ENCODE peak calls at places on chromosomes 3 and 15, in nine cellular contexts. One of them, this sample, is unnamed.

GRCh38 chr3:5428607-5429516 is 241.4 kb downstream of the EDEM1 start:
- DNase-seq in amygdala: no peak
- DNase-seq in T-helper 17 cell: no peak
- DNase-seq in hippocampal formation: no peak
- DNase-seq in epithelial cell of proximal tubule: no peak
- DNase-seq in COLO829: no peak
- DNase-seq in NCI-H2171 treated with DMSO at 0.1 percent for 48 hours: no peak
- DNase-seq in ecto neural progenitor cell: no peak
- DNase-seq in activated CD4-positive, CD25-positive, alpha-beta regulatory T cell: no peak
- DNase-seq in this sample: peak

GRCh38 chr15:40106203-40107161 is 2.2 kb downstream of the BMF start:
- DNase-seq in amygdala: no peak
- DNase-seq in T-helper 17 cell: no peak
- DNase-seq in hippocampal formation: peak
- DNase-seq in epithelial cell of proximal tubule: no peak
- DNase-seq in COLO829: no peak
- DNase-seq in NCI-H2171 treated with DMSO at 0.1 percent for 48 hours: no peak
- DNase-seq in ecto neural progenitor cell: peak
- DNase-seq in activated CD4-positive, CD25-positive, alpha-beta regulatory T cell: no peak
- DNase-seq in this sample: no peak

GRCh38 chr3:196219194-196219969 is 3.0 kb downstream of the SLC51A start:
- DNase-seq in amygdala: peak
- DNase-seq in T-helper 17 cell: peak
- DNase-seq in hippocampal formation: peak
- DNase-seq in epithelial cell of proximal tubule: no peak
- DNase-seq in COLO829: peak
- DNase-seq in NCI-H2171 treated with DMSO at 0.1 percent for 48 hours: peak
- DNase-seq in ecto neural progenitor cell: no peak
- DNase-seq in activated CD4-positive, CD25-positive, alpha-beta regulatory T cell: no peak
- DNase-seq in this sample: no peak

GRCh38 chr15:35445891-35446290 is 100.1 kb downstream of the DPH6 start:
- DNase-seq in amygdala: no peak
- DNase-seq in T-helper 17 cell: no peak
- DNase-seq in hippocampal formation: no peak
- DNase-seq in epithelial cell of proximal tubule: no peak
- DNase-seq in COLO829: no peak
- DNase-seq in NCI-H2171 treated with DMSO at 0.1 percent for 48 hours: no peak
- DNase-seq in ecto neural progenitor cell: no peak
- DNase-seq in activated CD4-positive, CD25-positive, alpha-beta regulatory T cell: no peak
- DNase-seq in this sample: no peak

GRCh38 chr3:13872451-13872850 is 7.4 kb downstream of the WNT7A start:
- DNase-seq in amygdala: peak
- DNase-seq in T-helper 17 cell: no peak
- DNase-seq in hippocampal formation: no peak
- DNase-seq in epithelial cell of proximal tubule: no peak
- DNase-seq in COLO829: no peak
- DNase-seq in NCI-H2171 treated with DMSO at 0.1 percent for 48 hours: no peak
- DNase-seq in ecto neural progenitor cell: no peak
- DNase-seq in activated CD4-positive, CD25-positive, alpha-beta regulatory T cell: no peak
- DNase-seq in this sample: no peak

GRCh38 chr3:17336291-17336690 is 406.1 kb downstream of the TBC1D5 start:
- DNase-seq in amygdala: no peak
- DNase-seq in T-helper 17 cell: no peak
- DNase-seq in hippocampal formation: no peak
- DNase-seq in epithelial cell of proximal tubule: no peak
- DNase-seq in COLO829: no peak
- DNase-seq in NCI-H2171 treated with DMSO at 0.1 percent for 48 hours: no peak
- DNase-seq in ecto neural progenitor cell: no peak
- DNase-seq in activated CD4-positive, CD25-positive, alpha-beta regulatory T cell: no peak
- DNase-seq in this sample: no peak

GRCh38 chr15:40098489-40099261 is 10.0 kb downstream of the BMF start:
- DNase-seq in amygdala: no peak
- DNase-seq in T-helper 17 cell: no peak
- DNase-seq in hippocampal formation: peak
- DNase-seq in epithelial cell of proximal tubule: peak
- DNase-seq in COLO829: peak
- DNase-seq in NCI-H2171 treated with DMSO at 0.1 percent for 48 hours: peak
- DNase-seq in ecto neural progenitor cell: no peak
- DNase-seq in activated CD4-positive, CD25-positive, alpha-beta regulatory T cell: peak
- DNase-seq in this sample: no peak

GRCh38 chr3:46931631-46932441 is 44.7 kb downstream of the CCDC12 start:
- DNase-seq in amygdala: no peak
- DNase-seq in T-helper 17 cell: no peak
- DNase-seq in hippocampal formation: no peak
- DNase-seq in epithelial cell of proximal tubule: no peak
- DNase-seq in COLO829: peak
- DNase-seq in NCI-H2171 treated with DMSO at 0.1 percent for 48 hours: no peak
- DNase-seq in ecto neural progenitor cell: no peak
- DNase-seq in activated CD4-positive, CD25-positive, alpha-beta regulatory T cell: no peak
- DNase-seq in this sample: no peak

GRCh38 chr3:185549651-185550111 is 2.7 kb downstream of the LIPH start:
- DNase-seq in amygdala: no peak
- DNase-seq in T-helper 17 cell: no peak
- DNase-seq in hippocampal formation: no peak
- DNase-seq in epithelial cell of proximal tubule: no peak
- DNase-seq in COLO829: peak
- DNase-seq in NCI-H2171 treated with DMSO at 0.1 percent for 48 hours: no peak
- DNase-seq in ecto neural progenitor cell: no peak
- DNase-seq in activated CD4-positive, CD25-positive, alpha-beta regulatory T cell: no peak
- DNase-seq in this sample: no peak

GRCh38 chr3:139312959-139313358 is 30.9 kb upstream of the MRPS22 start:
- DNase-seq in amygdala: no peak
- DNase-seq in T-helper 17 cell: no peak
- DNase-seq in hippocampal formation: no peak
- DNase-seq in epithelial cell of proximal tubule: no peak
- DNase-seq in COLO829: no peak
- DNase-seq in NCI-H2171 treated with DMSO at 0.1 percent for 48 hours: no peak
- DNase-seq in ecto neural progenitor cell: no peak
- DNase-seq in activated CD4-positive, CD25-positive, alpha-beta regulatory T cell: no peak
- DNase-seq in this sample: no peak

GRCh38 chr3:189233225-189233858 is 61.6 kb downstream of the TPRG1 start:
- DNase-seq in amygdala: no peak
- DNase-seq in T-helper 17 cell: no peak
- DNase-seq in hippocampal formation: peak
- DNase-seq in epithelial cell of proximal tubule: no peak
- DNase-seq in COLO829: peak
- DNase-seq in NCI-H2171 treated with DMSO at 0.1 percent for 48 hours: peak
- DNase-seq in ecto neural progenitor cell: peak
- DNase-seq in activated CD4-positive, CD25-positive, alpha-beta regulatory T cell: no peak
- DNase-seq in this sample: no peak

GRCh38 chr15:38325290-38325990 is 72.8 kb downstream of the SPRED1 start:
- DNase-seq in amygdala: no peak
- DNase-seq in T-helper 17 cell: no peak
- DNase-seq in hippocampal formation: no peak
- DNase-seq in epithelial cell of proximal tubule: no peak
- DNase-seq in COLO829: no peak
- DNase-seq in NCI-H2171 treated with DMSO at 0.1 percent for 48 hours: no peak
- DNase-seq in ecto neural progenitor cell: no peak
- DNase-seq in activated CD4-positive, CD25-positive, alpha-beta regulatory T cell: no peak
- DNase-seq in this sample: no peak

GRCh38 chr15:40190591-40190990 is 29.7 kb downstream of the BUB1B start:
- DNase-seq in amygdala: no peak
- DNase-seq in T-helper 17 cell: no peak
- DNase-seq in hippocampal formation: no peak
- DNase-seq in epithelial cell of proximal tubule: peak
- DNase-seq in COLO829: peak
- DNase-seq in NCI-H2171 treated with DMSO at 0.1 percent for 48 hours: no peak
- DNase-seq in ecto neural progenitor cell: no peak
- DNase-seq in activated CD4-positive, CD25-positive, alpha-beta regulatory T cell: no peak
- DNase-seq in this sample: no peak

GRCh38 chr15:29259233-29259632 is 10.4 kb downstream of the NSMCE3 start:
- DNase-seq in amygdala: no peak
- DNase-seq in T-helper 17 cell: no peak
- DNase-seq in hippocampal formation: no peak
- DNase-seq in epithelial cell of proximal tubule: no peak
- DNase-seq in COLO829: no peak
- DNase-seq in NCI-H2171 treated with DMSO at 0.1 percent for 48 hours: no peak
- DNase-seq in ecto neural progenitor cell: no peak
- DNase-seq in activated CD4-positive, CD25-positive, alpha-beta regulatory T cell: no peak
- DNase-seq in this sample: no peak

GRCh38 chr3:49028673-49029562 is at the start of gene IMPDH2:
- DNase-seq in amygdala: peak
- DNase-seq in T-helper 17 cell: peak
- DNase-seq in hippocampal formation: peak
- DNase-seq in epithelial cell of proximal tubule: no peak
- DNase-seq in COLO829: peak
- DNase-seq in NCI-H2171 treated with DMSO at 0.1 percent for 48 hours: peak
- DNase-seq in ecto neural progenitor cell: peak
- DNase-seq in activated CD4-positive, CD25-positive, alpha-beta regulatory T cell: peak
- DNase-seq in this sample: peak

GRCh38 chr3:53534996-53535395 is 40.6 kb downstream of the CACNA1D start:
- DNase-seq in amygdala: no peak
- DNase-seq in T-helper 17 cell: no peak
- DNase-seq in hippocampal formation: no peak
- DNase-seq in epithelial cell of proximal tubule: no peak
- DNase-seq in COLO829: no peak
- DNase-seq in NCI-H2171 treated with DMSO at 0.1 percent for 48 hours: peak
- DNase-seq in ecto neural progenitor cell: no peak
- DNase-seq in activated CD4-positive, CD25-positive, alpha-beta regulatory T cell: no peak
- DNase-seq in this sample: no peak

GRCh38 chr3:183306798-183307671 is 54.0 kb downstream of the B3GNT5 start:
- DNase-seq in amygdala: peak
- DNase-seq in T-helper 17 cell: no peak
- DNase-seq in hippocampal formation: peak
- DNase-seq in epithelial cell of proximal tubule: peak
- DNase-seq in COLO829: no peak
- DNase-seq in NCI-H2171 treated with DMSO at 0.1 percent for 48 hours: no peak
- DNase-seq in ecto neural progenitor cell: no peak
- DNase-seq in activated CD4-positive, CD25-positive, alpha-beta regulatory T cell: no peak
- DNase-seq in this sample: no peak

GRCh38 chr15:29740692-29741311 is 81.5 kb downstream of the TJP1 start:
- DNase-seq in amygdala: no peak
- DNase-seq in T-helper 17 cell: no peak
- DNase-seq in hippocampal formation: no peak
- DNase-seq in epithelial cell of proximal tubule: no peak
- DNase-seq in COLO829: no peak
- DNase-seq in NCI-H2171 treated with DMSO at 0.1 percent for 48 hours: no peak
- DNase-seq in ecto neural progenitor cell: no peak
- DNase-seq in activated CD4-positive, CD25-positive, alpha-beta regulatory T cell: no peak
- DNase-seq in this sample: no peak

GRCh38 chr3:73656241-73656890 is 31.6 kb upstream of the PDZRN3 start:
- DNase-seq in amygdala: no peak
- DNase-seq in T-helper 17 cell: no peak
- DNase-seq in hippocampal formation: no peak
- DNase-seq in epithelial cell of proximal tubule: no peak
- DNase-seq in COLO829: no peak
- DNase-seq in NCI-H2171 treated with DMSO at 0.1 percent for 48 hours: no peak
- DNase-seq in ecto neural progenitor cell: no peak
- DNase-seq in activated CD4-positive, CD25-positive, alpha-beta regulatory T cell: no peak
- DNase-seq in this sample: no peak

GRCh38 chr15:80693682-80694623 is 1.2 kb upstream of the ABHD17C start:
- DNase-seq in amygdala: no peak
- DNase-seq in T-helper 17 cell: no peak
- DNase-seq in hippocampal formation: no peak
- DNase-seq in epithelial cell of proximal tubule: no peak
- DNase-seq in COLO829: no peak
- DNase-seq in NCI-H2171 treated with DMSO at 0.1 percent for 48 hours: peak
- DNase-seq in ecto neural progenitor cell: no peak
- DNase-seq in activated CD4-positive, CD25-positive, alpha-beta regulatory T cell: no peak
- DNase-seq in this sample: no peak

GRCh38 chr15:68552344-68552743 is 26.4 kb upstream of the CORO2B start:
- DNase-seq in amygdala: no peak
- DNase-seq in T-helper 17 cell: no peak
- DNase-seq in hippocampal formation: no peak
- DNase-seq in epithelial cell of proximal tubule: no peak
- DNase-seq in COLO829: peak
- DNase-seq in NCI-H2171 treated with DMSO at 0.1 percent for 48 hours: no peak
- DNase-seq in ecto neural progenitor cell: no peak
- DNase-seq in activated CD4-positive, CD25-positive, alpha-beta regulatory T cell: no peak
- DNase-seq in this sample: peak

GRCh38 chr15:34721802-34722795 is 32.7 kb downstream of the GJD2 start:
- DNase-seq in amygdala: peak
- DNase-seq in T-helper 17 cell: no peak
- DNase-seq in hippocampal formation: peak
- DNase-seq in epithelial cell of proximal tubule: no peak
- DNase-seq in COLO829: peak
- DNase-seq in NCI-H2171 treated with DMSO at 0.1 percent for 48 hours: peak
- DNase-seq in ecto neural progenitor cell: peak
- DNase-seq in activated CD4-positive, CD25-positive, alpha-beta regulatory T cell: no peak
- DNase-seq in this sample: no peak

GRCh38 chr3:53820756-53821580 is 25.3 kb downstream of the CHDH start:
- DNase-seq in amygdala: no peak
- DNase-seq in T-helper 17 cell: no peak
- DNase-seq in hippocampal formation: no peak
- DNase-seq in epithelial cell of proximal tubule: no peak
- DNase-seq in COLO829: no peak
- DNase-seq in NCI-H2171 treated with DMSO at 0.1 percent for 48 hours: no peak
- DNase-seq in ecto neural progenitor cell: peak
- DNase-seq in activated CD4-positive, CD25-positive, alpha-beta regulatory T cell: no peak
- DNase-seq in this sample: no peak

GRCh38 chr3:157782236-157782635 is 279.0 kb upstream of the VEPH1 start:
- DNase-seq in amygdala: no peak
- DNase-seq in T-helper 17 cell: no peak
- DNase-seq in hippocampal formation: no peak
- DNase-seq in epithelial cell of proximal tubule: no peak
- DNase-seq in COLO829: peak
- DNase-seq in NCI-H2171 treated with DMSO at 0.1 percent for 48 hours: no peak
- DNase-seq in ecto neural progenitor cell: no peak
- DNase-seq in activated CD4-positive, CD25-positive, alpha-beta regulatory T cell: no peak
- DNase-seq in this sample: no peak

GRCh38 chr3:30996467-30996866 is 102.0 kb upstream of the GADL1 start:
- DNase-seq in amygdala: no peak
- DNase-seq in T-helper 17 cell: no peak
- DNase-seq in hippocampal formation: no peak
- DNase-seq in epithelial cell of proximal tubule: no peak
- DNase-seq in COLO829: no peak
- DNase-seq in NCI-H2171 treated with DMSO at 0.1 percent for 48 hours: no peak
- DNase-seq in ecto neural progenitor cell: no peak
- DNase-seq in activated CD4-positive, CD25-positive, alpha-beta regulatory T cell: no peak
- DNase-seq in this sample: no peak

GRCh38 chr3:194487289-194488006 is 646 bp upstream of the ATP13A3 start:
- DNase-seq in amygdala: no peak
- DNase-seq in T-helper 17 cell: peak
- DNase-seq in hippocampal formation: no peak
- DNase-seq in epithelial cell of proximal tubule: no peak
- DNase-seq in COLO829: no peak
- DNase-seq in NCI-H2171 treated with DMSO at 0.1 percent for 48 hours: no peak
- DNase-seq in ecto neural progenitor cell: peak
- DNase-seq in activated CD4-positive, CD25-positive, alpha-beta regulatory T cell: no peak
- DNase-seq in this sample: peak

GRCh38 chr3:69819283-69819682 is 80.0 kb downstream of the MITF start:
- DNase-seq in amygdala: no peak
- DNase-seq in T-helper 17 cell: no peak
- DNase-seq in hippocampal formation: peak
- DNase-seq in epithelial cell of proximal tubule: no peak
- DNase-seq in COLO829: no peak
- DNase-seq in NCI-H2171 treated with DMSO at 0.1 percent for 48 hours: peak
- DNase-seq in ecto neural progenitor cell: no peak
- DNase-seq in activated CD4-positive, CD25-positive, alpha-beta regulatory T cell: no peak
- DNase-seq in this sample: no peak

GRCh38 chr3:155880286-155880685 is 9.8 kb downstream of the GMPS start:
- DNase-seq in amygdala: no peak
- DNase-seq in T-helper 17 cell: no peak
- DNase-seq in hippocampal formation: no peak
- DNase-seq in epithelial cell of proximal tubule: no peak
- DNase-seq in COLO829: no peak
- DNase-seq in NCI-H2171 treated with DMSO at 0.1 percent for 48 hours: no peak
- DNase-seq in ecto neural progenitor cell: no peak
- DNase-seq in activated CD4-positive, CD25-positive, alpha-beta regulatory T cell: no peak
- DNase-seq in this sample: no peak

GRCh38 chr3:100335137-100335833 is 728 bp downstream of the NIT2 start:
- DNase-seq in amygdala: no peak
- DNase-seq in T-helper 17 cell: no peak
- DNase-seq in hippocampal formation: no peak
- DNase-seq in epithelial cell of proximal tubule: no peak
- DNase-seq in COLO829: peak
- DNase-seq in NCI-H2171 treated with DMSO at 0.1 percent for 48 hours: no peak
- DNase-seq in ecto neural progenitor cell: no peak
- DNase-seq in activated CD4-positive, CD25-positive, alpha-beta regulatory T cell: no peak
- DNase-seq in this sample: no peak

GRCh38 chr3:130787422-130788068 is 40.9 kb upstream of the PIK3R4 start:
- DNase-seq in amygdala: no peak
- DNase-seq in T-helper 17 cell: no peak
- DNase-seq in hippocampal formation: no peak
- DNase-seq in epithelial cell of proximal tubule: no peak
- DNase-seq in COLO829: no peak
- DNase-seq in NCI-H2171 treated with DMSO at 0.1 percent for 48 hours: no peak
- DNase-seq in ecto neural progenitor cell: no peak
- DNase-seq in activated CD4-positive, CD25-positive, alpha-beta regulatory T cell: no peak
- DNase-seq in this sample: no peak

GRCh38 chr3:11545186-11545851 is 98.4 kb downstream of the VGLL4 start:
- DNase-seq in amygdala: no peak
- DNase-seq in T-helper 17 cell: no peak
- DNase-seq in hippocampal formation: no peak
- DNase-seq in epithelial cell of proximal tubule: no peak
- DNase-seq in COLO829: no peak
- DNase-seq in NCI-H2171 treated with DMSO at 0.1 percent for 48 hours: no peak
- DNase-seq in ecto neural progenitor cell: no peak
- DNase-seq in activated CD4-positive, CD25-positive, alpha-beta regulatory T cell: no peak
- DNase-seq in this sample: no peak

This sample was measured in esophagus muscularis mucosa.